ENCODE peak calls at places on chromosomes 3 and 15, in six cellular contexts. R is activated CD4-positive, alpha-beta T cell treated with anti-CD3 and anti-CD28 coated beads, Interleukin-2, amount 10 ng/mL, durations not matched to agents 7 days and 5 days; A is NCI-H510A; P is A549; Z is GM13976; E is epithelial cell of prostate. C is an unnamed sample.
A peak's percentile ranks its signal among the peaks of the same experiment; 100 is the strongest.

GRCh38 chr15:62901087-62901486 is 141.5 kb upstream of the TPM1 start:
- DNase-seq in E (no peak), P (no peak), A (no peak), R (no peak), Z (no peak), C (peak; percentile 22)

GRCh38 chr3:111368061-111368460 is 173.9 kb upstream of the CD96 start:
- DNase-seq in P (no peak), Z (no peak), E (no peak), A (no peak), R (no peak), C (no peak)

GRCh38 chr3:133633439-133633838 is 28.3 kb downstream of the TOPBP1 start:
- DNase-seq in A (no peak), Z (no peak), R (no peak), P (no peak), E (no peak), C (no peak)

GRCh38 chr3:79056498-79056897 is 711.3 kb downstream of the ROBO1 start:
- DNase-seq in P (no peak), A (no peak), Z (no peak), R (no peak), E (no peak), C (no peak)

GRCh38 chr3:58562498-58562897 is 14.7 kb downstream of the FAM107A start:
- DNase-seq in P (no peak), R (no peak), E (no peak), Z (no peak), A (no peak), C (no peak)

GRCh38 chr3:128784228-128784627 is 58.2 kb downstream of the RAB7A start:
- DNase-seq in R (peak; percentile 49), Z (no peak), E (no peak), A (no peak), P (peak; percentile 16), C (peak; percentile 93)

GRCh38 chr3:124995460-124995994 is 60.3 kb downstream of the HEG1 start:
- DNase-seq in P (peak; percentile 58), E (no peak), R (peak; percentile 66), A (peak; percentile 1), Z (peak; percentile 76), C (peak; percentile 73)

GRCh38 chr3:124282751-124283643 is 291.1 kb upstream of the ROPN1 start:
- DNase-seq in A (no peak), E (no peak), Z (no peak), P (no peak), R (no peak), C (no peak)

GRCh38 chr3:23999012-23999641 is 54.0 kb downstream of the NR1D2 start:
- DNase-seq in P (peak; percentile 56), R (peak; percentile 70), E (no peak), A (no peak), Z (peak; percentile 52), C (peak; percentile 64)

GRCh38 chr3:53225181-53225580 is 30.6 kb downstream of the TKT start:
- DNase-seq in Z (no peak), A (no peak), R (no peak), E (no peak), P (no peak), C (no peak)

GRCh38 chr3:154862265-154862664 is 217.9 kb upstream of the MME start:
- DNase-seq in P (no peak), E (peak; percentile 26), A (no peak), R (no peak), Z (no peak), C (no peak)

C was measured in G401.